ENCODE peak calls at places on chromosomes 7 and 10, in four cellular contexts. V is stimulated activated naive B cell treated with anti-CD40 and anti-IgM and Interleukin-4, amounts not matched to agents 10 μg/mL and 1 μg/mL and 100 μg/mL, for 72 hours; U is CD4-positive, alpha-beta memory T cell; G is CD8-positive, alpha-beta memory T cell. S is an unnamed sample.

GRCh38 chr10:87506988-87507387 is 2.3 kb downstream of the MINPP1 start:
- DNase-seq in U (no peak), V (no peak), G (no peak), S (no peak)

GRCh38 chr7:151429232-151429554 is 10.7 kb downstream of the CRYGN start:
- DNase-seq in V (no peak), U (no peak), G (no peak), S (no peak)

GRCh38 chr7:130932667-130933432 is 198.8 kb upstream of the KLF14 start:
- DNase-seq in G (no peak), U (no peak), V (no peak), S (no peak)

GRCh38 chr7:140229591-140230516 is 53.1 kb upstream of the KDM7A start:
- DNase-seq in U (peak), V (peak), G (peak), S (no peak)

GRCh38 chr10:71255817-71256660 is 43.7 kb downstream of the UNC5B start:
- DNase-seq in U (no peak), G (no peak), V (no peak), S (no peak)

GRCh38 chr10:8036521-8037198 is 17.8 kb upstream of the GATA3 start:
- DNase-seq in G (no peak), V (no peak), U (peak), S (no peak)

GRCh38 chr7:5143935-5144903 is 45.8 kb upstream of the WIPI2 start:
- DNase-seq in U (peak), V (peak), G (peak), S (no peak)

GRCh38 chr7:44564606-44565005 is 9.1 kb downstream of the DDX56 start:
- DNase-seq in U (no peak), G (no peak), V (no peak), S (no peak)

GRCh38 chr7:4227105-4228010 is 454.7 kb upstream of the FOXK1 start:
- DNase-seq in U (no peak), V (no peak), G (no peak), S (no peak)

GRCh38 chr10:114174462-114175190 is 623 bp upstream of the CCDC186 start:
- DNase-seq in U (no peak), V (no peak), G (no peak), S (no peak)

GRCh38 chr10:26441491-26442214 is 3.5 kb downstream of the APBB1IP start:
- DNase-seq in U (peak), G (no peak), V (no peak), S (no peak)

GRCh38 chr10:114437456-114438292 is 33.4 kb upstream of the AFAP1L2 start:
- DNase-seq in V (no peak), G (no peak), U (no peak), S (no peak)

GRCh38 chr10:31149835-31150512 is 118.3 kb upstream of the ZNF438 start:
- DNase-seq in V (no peak), U (no peak), G (no peak), S (no peak)

GRCh38 chr7:51217804-51218203 is 98.8 kb downstream of the COBL start:
- DNase-seq in V (no peak), G (no peak), U (no peak), S (no peak)

GRCh38 chr10:12690525-12691139 is 310.9 kb downstream of the CCDC3 start:
- DNase-seq in G (no peak), U (no peak), V (no peak), S (no peak)

GRCh38 chr10:105540381-105540780 is 899.3 kb downstream of the SORCS3 start:
- DNase-seq in G (no peak), U (no peak), V (no peak), S (no peak)

GRCh38 chr10:132881186-132881920 is 61.0 kb downstream of the CFAP46 start:
- DNase-seq in V (no peak), G (no peak), U (no peak), S (no peak)

GRCh38 chr7:87816389-87816788 is 59.8 kb downstream of the SLC25A40 start:
- DNase-seq in G (no peak), U (no peak), V (no peak), S (no peak)

GRCh38 chr7:20514364-20514763 is 101.1 kb upstream of the ABCB5 start:
- DNase-seq in V (no peak), G (no peak), U (no peak), S (no peak)

GRCh38 chr10:95388539-95388938 is 97.7 kb upstream of the PDLIM1 start:
- DNase-seq in U (no peak), G (no peak), V (no peak), S (no peak)

GRCh38 chr10:103111031-103111917 is 81.8 kb downstream of the NT5C2 start:
- DNase-seq in U (no peak), V (no peak), G (no peak), S (peak)

GRCh38 chr7:134420509-134421125 is 38.3 kb downstream of the AKR1B1 start:
- DNase-seq in V (no peak), G (no peak), U (no peak), S (peak)

GRCh38 chr10:112526130-112526529 is 79.1 kb downstream of the VTI1A start:
- DNase-seq in U (no peak), V (no peak), G (no peak), S (no peak)

GRCh38 chr10:132520147-132520811 is 17.3 kb upstream of the INPP5A start:
- DNase-seq in U (no peak), V (no peak), G (no peak), S (peak)

GRCh38 chr7:5586279-5586962 is 162.8 kb upstream of the TNRC18 start:
- DNase-seq in V (no peak), G (no peak), U (no peak), S (no peak)

S was measured in smooth muscle cell of the brain vasculature.